ENCODE peak calls at places on chromosomes 12 and 14, in four cellular contexts. One of them, this sample, is unnamed.

GRCh38 chr12:991350-992278 is 591 bp downstream of the ERC1 start:
- DNase-seq in fibroblast of pulmonary artery: peak; percentile 36
- DNase-seq in ovary: no peak
- DNase-seq in astrocyte of the spinal cord: peak; percentile 46
- DNase-seq in this sample: no peak

GRCh38 chr14:100416921-100417451 is 93.8 kb downstream of the SLC25A47 start:
- DNase-seq in astrocyte of the spinal cord: peak; percentile 66
- DNase-seq in fibroblast of pulmonary artery: peak; percentile 29
- DNase-seq in ovary: no peak
- DNase-seq in this sample: peak; percentile 82

GRCh38 chr12:45833401-45833800 is 103.9 kb downstream of the ARID2 start:
- DNase-seq in ovary: no peak
- DNase-seq in astrocyte of the spinal cord: no peak
- DNase-seq in fibroblast of pulmonary artery: no peak
- DNase-seq in this sample: no peak

GRCh38 chr12:70853326-70853725 is 67.2 kb downstream of the PTPRR start:
- DNase-seq in ovary: no peak
- DNase-seq in fibroblast of pulmonary artery: peak; percentile 96
- DNase-seq in astrocyte of the spinal cord: peak; percentile 18
- DNase-seq in this sample: peak; percentile 70

GRCh38 chr12:38392584-38393144 is 76.1 kb downstream of the ALG10B start:
- DNase-seq in astrocyte of the spinal cord: no peak
- DNase-seq in fibroblast of pulmonary artery: peak; percentile 14
- DNase-seq in ovary: no peak
- DNase-seq in this sample: peak; percentile 8

GRCh38 chr12:26119391-26119981 is 5.4 kb downstream of the BHLHE41 start:
- DNase-seq in ovary: no peak
- DNase-seq in astrocyte of the spinal cord: peak; percentile 81
- DNase-seq in fibroblast of pulmonary artery: peak; percentile 83
- DNase-seq in this sample: peak; percentile 70

GRCh38 chr14:21347201-21347600 is 36.6 kb downstream of the SUPT16H start:
- DNase-seq in astrocyte of the spinal cord: no peak
- DNase-seq in fibroblast of pulmonary artery: peak; percentile 5
- DNase-seq in ovary: no peak
- DNase-seq in this sample: no peak

GRCh38 chr14:65015391-65015790 is 28.7 kb downstream of the FNTB start:
- DNase-seq in ovary: no peak
- DNase-seq in astrocyte of the spinal cord: no peak
- DNase-seq in fibroblast of pulmonary artery: no peak
- DNase-seq in this sample: no peak

GRCh38 chr12:50033317-50033679 is 8.0 kb upstream of the RACGAP1 start:
- DNase-seq in astrocyte of the spinal cord: no peak
- DNase-seq in ovary: no peak
- DNase-seq in fibroblast of pulmonary artery: no peak
- DNase-seq in this sample: no peak

GRCh38 chr12:53251477-53252348 is 16.4 kb upstream of the ESPL1 start:
- DNase-seq in fibroblast of pulmonary artery: peak; percentile 62
- DNase-seq in astrocyte of the spinal cord: peak; percentile 74
- DNase-seq in ovary: peak; percentile 83
- DNase-seq in this sample: peak; percentile 77

GRCh38 chr12:29429999-29430698 is 49.2 kb upstream of the ERGIC2 start:
- DNase-seq in fibroblast of pulmonary artery: no peak
- DNase-seq in astrocyte of the spinal cord: no peak
- DNase-seq in ovary: peak; percentile 15
- DNase-seq in this sample: no peak

This sample was measured in RPMI7951.